ENCODE peak calls at places on chromosomes 12 and 14, in eight cellular contexts. Y is left ventricle myocardium inferior; C is IMR-90; L is CD8-positive, alpha-beta T cell; G is left lung; H is SK-N-SH; X is tibial nerve; J is prostate gland. P is an unnamed sample. For H3K9me3, the result is how much of the 10 kb centered on the place peaks cover.

GRCh38 chr14:54147758-54148157 is 191.1 kb upstream of the BMP4 start:
- DNase-seq in C (no peak), G (no peak), Y (no peak), H (no peak), L (no peak), X (no peak), J (no peak), P (no peak)

GRCh38 chr12:120119395-120119973 is 2.9 kb upstream of the RAB35 start:
- DNase-seq in H (no peak), L (no peak), X (no peak), G (no peak), C (peak), J (no peak), Y (no peak), P (no peak)

GRCh38 chr12:105539735-105540134 is 209.2 kb downstream of the C12orf75 start:
- DNase-seq in J (no peak), L (no peak), Y (no peak), X (no peak), G (no peak), C (no peak), H (no peak), P (no peak)

GRCh38 chr14:105841022-105842009 is 314.9 kb downstream of the TMEM121 start:
- DNase-seq in X (no peak), C (no peak), J (no peak), G (peak), Y (no peak), H (no peak), L (no peak), P (no peak)

GRCh38 chr12:101697197-101697929 is at the start of gene CHPT1:
- DNase-seq in L (peak), J (peak), Y (peak), G (peak), C (peak), X (peak), H (peak), P (peak)

GRCh38 chr12:46553266-46553665 is 180.7 kb upstream of the SLC38A2 start:
- DNase-seq in H (no peak), L (no peak), C (peak), G (no peak), J (no peak), Y (no peak), X (no peak), P (no peak)

GRCh38 chr14:72603639-72604038 is 290.3 kb downstream of the DPF3 start:
- DNase-seq in C (no peak), G (no peak), L (no peak), Y (no peak), X (no peak), J (no peak), H (no peak), P (no peak)

GRCh38 chr12:53427905-53428594 is 4.4 kb downstream of the AMHR2 start:
- DNase-seq in Y (no peak), G (peak), X (no peak), H (no peak), C (peak), L (no peak), J (no peak), P (no peak)

GRCh38 chr14:54895683-54896082 is 6.9 kb downstream of the GCH1 start:
- DNase-seq in J (no peak), Y (no peak), H (no peak), L (no peak), C (no peak), X (no peak), G (no peak), P (no peak)

GRCh38 chr14:52791204-52792096 is at the start of gene GNPNAT1:
- DNase-seq in C (peak), X (peak), Y (peak), L (peak), G (peak), H (peak), J (peak), P (peak)

GRCh38 chr12:78711954-78712353 is 152.6 kb upstream of the SYT1 start:
- DNase-seq in J (no peak), G (no peak), X (no peak), Y (no peak), L (no peak), H (no peak), C (no peak), P (no peak)

GRCh38 chr14:98290596-98290995 is 981.4 kb downstream of the BCL11B start:
- DNase-seq in H (no peak), J (no peak), Y (no peak), L (no peak), X (no peak), C (no peak), G (no peak), P (no peak)
- H3K9me3 ChIP-seq in H (under half), J (under half), Y (under half), L (under half), X (under half), C (under half), G (under half), P (under half)

GRCh38 chr12:112564160-112564559 is 145.4 kb downstream of the PTPN11 start:
- DNase-seq in X (no peak), C (no peak), H (no peak), J (no peak), G (no peak), Y (no peak), L (no peak), P (no peak)
- TF ChIP-seq CTCF in X (no peak), C (no peak), H (peak), J (no peak), G (no peak), Y (no peak), L (no peak), P (no peak)

GRCh38 chr14:101293609-101294008 is 267.7 kb upstream of the DIO3 start:
- DNase-seq in C (no peak), L (no peak), H (no peak), J (no peak), Y (no peak), G (no peak), X (no peak), P (no peak)
- H3K9me3 ChIP-seq in C (under half), L (under half), H (under half), J (under half), Y (under half), G (under half), X (under half), P (under half)

DNA sequence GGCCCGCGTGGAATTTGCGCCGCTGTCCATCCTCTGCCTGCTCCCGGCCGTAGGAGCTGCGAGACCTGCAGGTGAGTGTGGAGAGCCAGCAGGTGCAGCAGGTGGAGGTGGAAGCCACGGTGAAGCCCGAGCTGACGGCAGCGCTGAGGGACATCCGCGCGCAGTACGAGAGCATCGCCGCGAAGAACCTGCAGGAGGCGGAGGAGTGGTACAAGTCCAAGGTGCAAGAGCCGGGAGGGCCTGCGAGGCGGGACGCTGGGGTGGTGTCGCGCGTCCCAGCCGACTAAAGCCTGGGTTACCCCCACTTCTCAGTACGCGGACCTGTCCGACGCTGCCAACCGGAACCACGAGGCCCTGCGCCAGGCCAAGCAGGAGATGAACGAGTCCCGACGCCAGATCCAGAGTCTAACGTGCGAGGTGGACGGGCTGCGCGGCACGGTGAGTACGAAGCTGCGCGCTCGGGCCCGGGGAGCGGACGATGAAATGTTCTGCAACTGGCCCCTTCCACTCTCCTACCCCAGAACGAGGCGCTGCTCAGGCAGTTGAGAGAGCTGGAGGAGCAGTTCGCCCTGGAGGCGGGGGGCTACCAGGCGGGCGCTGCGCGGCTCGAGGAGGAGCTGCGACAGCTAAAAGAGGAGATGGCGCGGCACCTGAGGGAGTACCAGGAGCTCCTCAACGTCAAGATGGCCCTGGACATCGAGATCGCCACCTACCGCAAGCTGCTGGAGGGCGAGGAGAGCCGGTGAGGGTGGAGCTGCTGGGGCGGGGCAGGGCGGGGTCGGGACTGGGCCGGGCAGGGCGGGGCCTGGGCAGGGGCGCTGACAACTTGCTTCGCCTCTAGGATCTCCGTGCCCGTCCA is 2.1 kb downstream of the PRPH start:
- DNase-seq in G (peak), J (no peak), Y (no peak), X (no peak), L (no peak), C (no peak), H (peak), P (peak)
- TF ChIP-seq CTCF in G (no peak), J (no peak), Y (peak), X (no peak), L (peak), C (no peak), H (no peak), P (peak)

DNA sequence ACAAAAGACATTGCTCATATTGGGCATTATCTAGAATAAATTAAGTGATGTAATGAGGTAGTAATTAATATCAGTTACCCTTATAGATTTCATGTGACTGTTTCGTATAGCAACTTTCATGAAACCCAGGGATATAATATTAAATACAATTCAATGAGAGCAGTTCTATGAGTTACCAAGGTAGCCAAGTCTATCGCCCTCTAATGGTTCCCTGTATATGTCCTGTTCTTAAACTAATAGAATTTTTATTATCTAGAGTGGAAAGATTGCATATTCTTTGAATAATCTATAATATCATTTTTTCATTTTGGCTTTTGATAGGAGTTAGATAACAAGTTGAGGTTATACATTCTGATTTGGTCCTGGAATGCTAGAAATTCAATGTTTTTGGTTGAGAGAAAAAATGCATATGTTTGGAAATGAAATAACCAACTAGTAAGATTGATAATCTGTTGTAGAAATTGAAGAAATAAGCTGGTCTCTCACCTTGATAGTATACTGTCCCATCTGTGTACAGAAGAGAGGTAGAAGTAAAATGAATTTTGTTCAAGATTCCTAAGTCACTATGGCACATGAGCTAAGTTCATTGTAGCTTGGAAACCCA is 59.7 kb downstream of the SCFD1 start:
- DNase-seq in J (no peak), Y (no peak), G (no peak), H (peak), X (no peak), L (no peak), C (peak), P (no peak)
- H3K9me3 ChIP-seq in J (under half), Y (under half), G (under half), H (under half), X (under half), L (under half), C (under half), P (under half)

GRCh38 chr14:69443296-69443805 is 41.2 kb upstream of the PLEKHD1 start:
- DNase-seq in G (no peak), Y (no peak), X (no peak), L (no peak), C (no peak), H (no peak), J (no peak), P (no peak)
- TF ChIP-seq CTCF in G (no peak), Y (no peak), X (no peak), L (no peak), C (no peak), H (no peak), J (no peak), P (no peak)

GRCh38 chr12:132953163-132953425 is 3.0 kb downstream of the ZNF605 start:
- DNase-seq in L (no peak), X (no peak), J (no peak), G (no peak), Y (no peak), C (no peak), H (no peak), P (no peak)
- H3K9me3 ChIP-seq in L (under half), X (under half), J (under half), G (half or more), Y (half or more), C (half or more), H (under half), P (under half)

DNA sequence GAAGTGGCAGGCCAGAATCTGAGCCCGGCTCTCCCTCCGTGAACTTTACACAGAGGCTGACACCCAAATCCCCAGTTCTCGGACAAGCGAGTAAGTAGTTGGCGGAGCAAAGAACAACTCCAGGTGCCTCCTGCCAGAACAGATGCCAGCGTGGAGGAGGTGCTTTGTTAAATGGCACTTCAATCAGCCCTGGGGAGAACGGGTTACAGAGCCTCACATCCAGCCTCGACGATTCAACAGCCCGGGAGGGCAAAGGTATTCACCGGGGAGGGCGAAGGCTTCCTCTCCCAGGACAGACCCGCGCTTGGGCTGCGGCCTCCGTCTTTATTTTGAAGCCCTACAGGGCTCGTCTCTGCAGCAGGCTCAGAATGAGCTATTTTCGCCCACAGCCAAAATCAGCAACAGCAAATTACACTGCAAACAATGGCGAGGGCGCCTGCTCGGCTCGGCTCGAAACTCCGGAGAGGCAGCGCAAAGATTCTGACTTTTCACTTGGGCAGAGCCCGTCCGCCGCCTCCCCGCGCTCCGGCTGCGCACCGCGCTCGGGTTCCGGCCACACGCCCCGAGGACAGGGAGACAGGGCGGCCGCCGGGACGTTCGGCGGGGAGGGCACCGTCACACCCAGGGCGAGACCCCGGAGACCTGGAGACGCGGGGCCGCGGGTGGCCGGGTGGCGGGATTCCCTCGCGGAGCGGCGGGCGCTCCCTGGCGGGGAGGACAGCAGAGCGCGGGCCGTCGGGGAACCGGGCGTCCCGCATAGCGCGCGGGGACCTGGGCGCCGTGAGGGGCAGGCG is 811 bp downstream of the TMCC3 start:
- DNase-seq in C (peak), L (peak), J (peak), H (peak), G (peak), Y (peak), X (no peak), P (peak)
- TF ChIP-seq CTCF in C (peak), L (no peak), J (no peak), H (peak), G (no peak), Y (peak), X (peak), P (no peak)

GRCh38 chr14:28952161-28952560 is 185.6 kb downstream of the FOXG1 start:
- DNase-seq in H (no peak), Y (no peak), J (no peak), G (no peak), L (no peak), X (no peak), C (no peak), P (no peak)
- H3K9me3 ChIP-seq in H (under half), Y (under half), J (under half), G (under half), L (under half), X (under half), C (under half), P (under half)

DNA sequence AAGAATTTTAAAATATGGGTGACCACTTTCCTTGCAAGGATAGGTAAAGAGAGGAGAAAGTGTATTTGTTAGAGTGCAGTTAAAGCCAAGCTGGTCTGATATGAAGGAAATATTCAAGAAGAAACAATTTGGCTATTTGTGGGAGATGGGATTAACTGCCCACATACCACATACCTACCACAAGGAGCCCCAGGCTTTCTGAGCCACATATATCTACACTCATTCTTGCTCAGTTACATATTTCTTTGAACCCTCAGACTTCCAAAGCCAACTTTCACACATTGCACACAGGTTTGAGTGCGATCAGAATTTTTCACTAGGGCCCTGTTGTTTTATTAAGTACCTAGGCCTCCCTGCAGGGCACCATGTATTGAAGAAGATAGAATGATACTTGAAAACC is 330.2 kb downstream of the ZFP36L1 start:
- DNase-seq in Y (no peak), G (no peak), C (no peak), L (no peak), X (no peak), H (no peak), J (no peak), P (no peak)
- TF ChIP-seq CTCF in Y (no peak), G (no peak), C (peak), L (no peak), X (no peak), H (peak), J (no peak), P (no peak)